ENCODE peak calls at places on chromosome 19, in nine cellular contexts. B is pancreas, C is neural crest cell, S is lower leg skin, J is nephron progenitor cell, K is endothelial cell, I is omental fat pad, M is progenitor cell of endocrine pancreas, Z is cardiac fibroblast. H is an unnamed sample.

GRCh38 chr19:8557637-8558238 is 19.5 kb downstream of the MYO1F start:
- DNase-seq in B (no peak), C (no peak), S (no peak), J (no peak), K (no peak), I (no peak), M (no peak), Z (no peak), H (no peak)

GRCh38 chr19:52453324-52454094 is at the start of gene ZNF578:
- DNase-seq in B (peak; percentile 77), C (no peak), S (peak; percentile 62), J (peak; percentile 1), K (no peak), I (peak; percentile 35), M (no peak), Z (peak; percentile 91), H (peak; percentile 81)

GRCh38 chr19:33194884-33195710 is 967 bp downstream of the LRP3 start:
- DNase-seq in B (peak; percentile 45), C (no peak), S (no peak), J (peak; percentile 50), K (peak; percentile 41), I (no peak), M (no peak), Z (peak; percentile 60), H (peak; percentile 52)

GRCh38 chr19:2261438-2262172 is 5.4 kb upstream of the JSRP1 start:
- DNase-seq in B (no peak), C (peak; percentile 55), S (no peak), J (no peak), K (no peak), I (no peak), M (no peak), Z (peak; percentile 48), H (peak; percentile 56)

GRCh38 chr19:3983542-3983914 is 1.7 kb downstream of the EEF2 start:
- DNase-seq in B (no peak), C (no peak), S (no peak), J (no peak), K (no peak), I (no peak), M (no peak), Z (no peak), H (no peak)

GRCh38 chr19:794989-795658 is 2.1 kb upstream of the PTBP1 start:
- DNase-seq in B (peak; percentile 30), C (no peak), S (no peak), J (no peak), K (peak; percentile 9), I (no peak), M (no peak), Z (no peak), H (no peak)

GRCh38 chr19:8610041-8610927 is at the start of gene ADAMTS10:
- DNase-seq in B (no peak), C (peak; percentile 38), S (no peak), J (peak; percentile 74), K (peak; percentile 50), I (no peak), M (no peak), Z (peak; percentile 58), H (peak; percentile 69)

GRCh38 chr19:5250127-5250659 is 90.4 kb downstream of the PTPRS start:
- DNase-seq in B (peak; percentile 50), C (no peak), S (no peak), J (no peak), K (no peak), I (no peak), M (no peak), Z (no peak), H (no peak)

GRCh38 chr19:28044477-28044876 is 1168.5 kb downstream of the UQCRFS1 start:
- DNase-seq in B (no peak), C (no peak), S (no peak), J (no peak), K (no peak), I (no peak), M (no peak), Z (no peak), H (no peak)

GRCh38 chr19:28046932-28047331 is 1166.0 kb downstream of the UQCRFS1 start:
- DNase-seq in B (no peak), C (no peak), S (no peak), J (no peak), K (no peak), I (no peak), M (no peak), Z (no peak), H (no peak)

GRCh38 chr19:28051047-28051446 is 1161.9 kb downstream of the UQCRFS1 start:
- DNase-seq in B (peak; percentile 22), C (no peak), S (no peak), J (no peak), K (no peak), I (no peak), M (no peak), Z (no peak), H (no peak)

GRCh38 chr19:28045621-28046020 is 1167.3 kb downstream of the UQCRFS1 start:
- DNase-seq in B (no peak), C (no peak), S (no peak), J (no peak), K (no peak), I (no peak), M (no peak), Z (no peak), H (no peak)

GRCh38 chr19:28049875-28050274 is 1163.1 kb downstream of the UQCRFS1 start:
- DNase-seq in B (no peak), C (no peak), S (no peak), J (no peak), K (no peak), I (no peak), M (no peak), Z (no peak), H (no peak)
- TF ChIP-seq CTCF in B (no peak), C (no peak), S (no peak), J (no peak), K (no peak), I (no peak), M (no peak), Z (no peak), H (no peak)

GRCh38 chr19:17805427-17805826 is 10.5 kb downstream of the B3GNT3 start:
- DNase-seq in B (no peak), C (no peak), S (no peak), J (no peak), K (no peak), I (no peak), M (no peak), Z (no peak), H (no peak)

GRCh38 chr19:17807731-17808316 is 12.9 kb downstream of the B3GNT3 start:
- DNase-seq in B (no peak), C (no peak), S (no peak), J (no peak), K (no peak), I (no peak), M (no peak), Z (no peak), H (no peak)

GRCh38 chr19:17802137-17802858 is 7.4 kb downstream of the B3GNT3 start:
- DNase-seq in B (no peak), C (no peak), S (no peak), J (no peak), K (no peak), I (no peak), M (no peak), Z (no peak), H (no peak)

GRCh38 chr19:17806945-17807344 is 12.0 kb downstream of the B3GNT3 start:
- DNase-seq in B (no peak), C (no peak), S (no peak), J (no peak), K (no peak), I (no peak), M (no peak), Z (no peak), H (no peak)

GRCh38 chr19:17803264-17803896 is 8.4 kb downstream of the B3GNT3 start:
- DNase-seq in B (no peak), C (no peak), S (no peak), J (no peak), K (no peak), I (no peak), M (no peak), Z (no peak), H (no peak)
- TF ChIP-seq CTCF in B (no peak), C (no peak), S (no peak), J (no peak), K (no peak), I (no peak), M (no peak), Z (no peak), H (no peak)

GRCh38 chr19:29922972-29923371 is 19.1 kb upstream of the URI1 start:
- DNase-seq in B (no peak), C (no peak), S (no peak), J (no peak), K (no peak), I (no peak), M (no peak), Z (no peak), H (no peak)

GRCh38 chr19:29926801-29927200 is 15.2 kb upstream of the URI1 start:
- DNase-seq in B (no peak), C (no peak), S (no peak), J (no peak), K (no peak), I (no peak), M (no peak), Z (no peak), H (no peak)

GRCh38 chr19:29927944-29928669 is 13.9 kb upstream of the URI1 start:
- DNase-seq in B (no peak), C (peak; percentile 31), S (no peak), J (peak; percentile 8), K (no peak), I (no peak), M (no peak), Z (no peak), H (peak; percentile 29)

GRCh38 chr19:29926031-29926430 is 16.0 kb upstream of the URI1 start:
- DNase-seq in B (no peak), C (no peak), S (no peak), J (no peak), K (no peak), I (no peak), M (no peak), Z (no peak), H (no peak)

GRCh38 chr19:29923653-29924052 is 18.4 kb upstream of the URI1 start:
- DNase-seq in B (no peak), C (no peak), S (no peak), J (no peak), K (no peak), I (no peak), M (no peak), Z (no peak), H (no peak)
- TF ChIP-seq CTCF in B (no peak), C (no peak), S (no peak), J (no peak), K (no peak), I (no peak), M (no peak), Z (no peak), H (no peak)

GRCh38 chr19:57395710-57396109 is 6.1 kb downstream of the ZNF548 start:
- DNase-seq in B (no peak), C (no peak), S (no peak), J (no peak), K (no peak), I (no peak), M (no peak), Z (no peak), H (no peak)

GRCh38 chr19:57389194-57389729 is 392 bp upstream of the ZNF548 start:
- DNase-seq in B (no peak), C (no peak), S (no peak), J (no peak), K (no peak), I (no peak), M (no peak), Z (no peak), H (no peak)

DNA sequence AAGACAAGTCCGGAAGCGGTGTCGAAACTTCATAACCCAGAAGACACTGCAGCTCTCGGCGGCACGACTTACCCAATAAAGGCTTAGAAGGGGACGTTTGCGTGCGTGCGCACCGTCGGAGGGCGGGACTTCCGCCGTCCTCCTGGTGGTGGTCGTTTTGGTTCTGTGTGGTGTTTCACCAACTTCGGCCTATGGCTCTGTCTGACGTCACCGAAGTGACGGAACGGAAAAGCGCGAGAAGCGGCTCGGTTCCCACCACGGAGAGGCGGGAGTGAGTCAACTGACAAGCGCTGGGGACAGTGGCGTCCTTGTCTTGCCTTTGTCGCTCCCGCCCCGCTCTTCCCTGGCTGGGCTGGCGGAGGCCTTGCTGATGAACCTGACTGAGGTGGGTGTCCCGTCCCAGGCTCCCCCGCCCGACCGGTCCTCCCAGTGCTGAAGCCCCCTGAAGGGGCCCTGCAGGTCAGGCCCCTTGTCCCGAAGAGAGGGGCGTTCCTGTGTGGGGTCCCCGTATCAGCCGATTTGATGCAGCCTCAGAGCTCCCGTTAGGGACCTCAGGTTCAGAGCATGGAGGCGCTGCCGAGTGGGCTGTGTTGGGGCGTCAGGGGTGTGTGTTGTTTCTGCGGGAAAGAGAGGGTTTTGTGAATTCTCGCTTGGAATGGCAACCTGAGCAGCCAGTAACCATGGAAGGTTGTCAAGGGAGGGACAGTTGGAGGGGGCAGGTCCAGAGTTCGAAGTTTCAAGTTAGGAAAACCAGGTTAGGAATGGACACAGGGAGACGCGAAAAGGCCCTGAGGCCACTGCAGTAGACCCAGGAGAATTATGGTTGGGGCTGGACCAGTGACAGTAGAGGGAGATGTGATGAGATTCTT is at the start of gene ZNF548:
- DNase-seq in B (peak; percentile 91), C (peak; percentile 96), S (peak; percentile 97), J (peak; percentile 97), K (peak; percentile 96), I (peak; percentile 98), M (peak; percentile 94), Z (peak; percentile 99), H (peak; percentile 99)
- TF ChIP-seq CTCF in B (no peak), C (peak; percentile 49), S (no peak), J (no peak), K (no peak), I (no peak), M (peak; percentile 34), Z (peak; percentile 3), H (peak; percentile 24)

H was measured in cardiac muscle cell.